ENCODE peak calls at places on chromosomes 4 and X, in eight cellular contexts. One of them, this sample, is unnamed. For H3K4me1, the result is how much of the 10 kb centered on the place peaks cover.

GRCh38 chrX:41475611-41476241 is 28.6 kb downstream of the NYX start:
- DNase-seq in neuronal stem cell: peak
- DNase-seq in GM23248: no peak
- DNase-seq in endothelial cell of umbilical vein: no peak
- DNase-seq in A549: no peak
- DNase-seq in iPS DF 6.9: peak
- DNase-seq in CD8-positive, alpha-beta T cell: no peak
- DNase-seq in tibial artery: no peak
- DNase-seq in this sample: no peak

GRCh38 chr4:97103252-97103651 is 1040.0 kb downstream of the STPG2 start:
- DNase-seq in neuronal stem cell: no peak
- DNase-seq in GM23248: no peak
- DNase-seq in endothelial cell of umbilical vein: no peak
- DNase-seq in A549: no peak
- DNase-seq in iPS DF 6.9: no peak
- DNase-seq in CD8-positive, alpha-beta T cell: no peak
- DNase-seq in tibial artery: no peak
- DNase-seq in this sample: no peak

GRCh38 chr4:4818440-4819212 is 40.8 kb upstream of the MSX1 start:
- DNase-seq in neuronal stem cell: no peak
- DNase-seq in GM23248: peak
- DNase-seq in endothelial cell of umbilical vein: no peak
- DNase-seq in A549: no peak
- DNase-seq in iPS DF 6.9: no peak
- DNase-seq in CD8-positive, alpha-beta T cell: no peak
- DNase-seq in tibial artery: no peak
- DNase-seq in this sample: no peak

GRCh38 chr4:90958256-90958895 is 831.2 kb downstream of the CCSER1 start:
- DNase-seq in neuronal stem cell: no peak
- DNase-seq in GM23248: no peak
- DNase-seq in endothelial cell of umbilical vein: no peak
- DNase-seq in A549: no peak
- DNase-seq in iPS DF 6.9: no peak
- DNase-seq in CD8-positive, alpha-beta T cell: no peak
- DNase-seq in tibial artery: no peak
- DNase-seq in this sample: no peak

GRCh38 chr4:109294468-109295020 is 7.9 kb downstream of the COL25A1 start:
- DNase-seq in neuronal stem cell: no peak
- DNase-seq in GM23248: peak
- DNase-seq in endothelial cell of umbilical vein: no peak
- DNase-seq in A549: no peak
- DNase-seq in iPS DF 6.9: no peak
- DNase-seq in CD8-positive, alpha-beta T cell: no peak
- DNase-seq in tibial artery: no peak
- DNase-seq in this sample: no peak

GRCh38 chr4:38204317-38205060 is 244.3 kb downstream of the PTTG2 start:
- DNase-seq in neuronal stem cell: no peak
- DNase-seq in GM23248: no peak
- DNase-seq in endothelial cell of umbilical vein: no peak
- DNase-seq in A549: no peak
- DNase-seq in iPS DF 6.9: no peak
- DNase-seq in CD8-positive, alpha-beta T cell: no peak
- DNase-seq in tibial artery: no peak
- DNase-seq in this sample: no peak

GRCh38 chr4:7415927-7416686 is 18.6 kb downstream of the PSAPL1 start:
- DNase-seq in neuronal stem cell: no peak
- DNase-seq in GM23248: no peak
- DNase-seq in endothelial cell of umbilical vein: no peak
- DNase-seq in A549: no peak
- DNase-seq in iPS DF 6.9: no peak
- DNase-seq in CD8-positive, alpha-beta T cell: no peak
- DNase-seq in tibial artery: peak
- DNase-seq in this sample: no peak

GRCh38 chrX:118521435-118521834 is 25.8 kb downstream of the DOCK11 start:
- DNase-seq in neuronal stem cell: no peak
- DNase-seq in GM23248: peak
- DNase-seq in endothelial cell of umbilical vein: no peak
- DNase-seq in A549: no peak
- DNase-seq in iPS DF 6.9: no peak
- DNase-seq in CD8-positive, alpha-beta T cell: no peak
- DNase-seq in tibial artery: no peak
- DNase-seq in this sample: no peak

GRCh38 chrX:24202465-24203031 is 53.0 kb downstream of the ZFX start:
- DNase-seq in neuronal stem cell: no peak
- DNase-seq in GM23248: no peak
- DNase-seq in endothelial cell of umbilical vein: no peak
- DNase-seq in A549: no peak
- DNase-seq in iPS DF 6.9: no peak
- DNase-seq in CD8-positive, alpha-beta T cell: no peak
- DNase-seq in tibial artery: no peak
- DNase-seq in this sample: no peak

GRCh38 chr4:187027231-187027760 is 303.6 kb upstream of the FAT1 start:
- DNase-seq in neuronal stem cell: no peak
- DNase-seq in GM23248: peak
- DNase-seq in endothelial cell of umbilical vein: no peak
- DNase-seq in A549: no peak
- DNase-seq in iPS DF 6.9: no peak
- DNase-seq in CD8-positive, alpha-beta T cell: no peak
- DNase-seq in tibial artery: no peak
- DNase-seq in this sample: no peak

GRCh38 chr4:131316086-131316485 is 1833.0 kb upstream of the PCDH10 start:
- DNase-seq in neuronal stem cell: no peak
- DNase-seq in GM23248: no peak
- DNase-seq in endothelial cell of umbilical vein: no peak
- DNase-seq in A549: no peak
- DNase-seq in iPS DF 6.9: no peak
- DNase-seq in CD8-positive, alpha-beta T cell: no peak
- DNase-seq in tibial artery: no peak
- DNase-seq in this sample: no peak

GRCh38 chr4:6109842-6110560 is 90.3 kb downstream of the JAKMIP1 start:
- DNase-seq in neuronal stem cell: peak
- DNase-seq in GM23248: no peak
- DNase-seq in endothelial cell of umbilical vein: no peak
- DNase-seq in A549: peak
- DNase-seq in iPS DF 6.9: peak
- DNase-seq in CD8-positive, alpha-beta T cell: no peak
- DNase-seq in tibial artery: no peak
- DNase-seq in this sample: no peak

GRCh38 chr4:98939892-98940298 is 11.0 kb upstream of the EIF4E start:
- DNase-seq in neuronal stem cell: peak
- DNase-seq in GM23248: peak
- DNase-seq in endothelial cell of umbilical vein: peak
- DNase-seq in A549: peak
- DNase-seq in iPS DF 6.9: no peak
- DNase-seq in CD8-positive, alpha-beta T cell: no peak
- DNase-seq in tibial artery: no peak
- DNase-seq in this sample: no peak

GRCh38 chr4:31084806-31085416 is 364.7 kb downstream of the PCDH7 start:
- DNase-seq in neuronal stem cell: no peak
- DNase-seq in GM23248: no peak
- DNase-seq in endothelial cell of umbilical vein: no peak
- DNase-seq in A549: no peak
- DNase-seq in iPS DF 6.9: no peak
- DNase-seq in CD8-positive, alpha-beta T cell: no peak
- DNase-seq in tibial artery: no peak
- DNase-seq in this sample: no peak

GRCh38 chr4:10097906-10098769 is 18.5 kb downstream of the WDR1 start:
- DNase-seq in neuronal stem cell: no peak
- DNase-seq in GM23248: peak
- DNase-seq in endothelial cell of umbilical vein: no peak
- DNase-seq in A549: no peak
- DNase-seq in iPS DF 6.9: no peak
- DNase-seq in CD8-positive, alpha-beta T cell: no peak
- DNase-seq in tibial artery: no peak
- DNase-seq in this sample: no peak

GRCh38 chrX:49019050-49019449 is 17.0 kb upstream of the GRIPAP1 start:
- DNase-seq in neuronal stem cell: no peak
- DNase-seq in GM23248: no peak
- DNase-seq in endothelial cell of umbilical vein: no peak
- DNase-seq in A549: no peak
- DNase-seq in iPS DF 6.9: no peak
- DNase-seq in CD8-positive, alpha-beta T cell: no peak
- DNase-seq in tibial artery: no peak
- DNase-seq in this sample: no peak

GRCh38 chrX:85017721-85018120 is 14.0 kb downstream of the APOOL start:
- DNase-seq in neuronal stem cell: no peak
- DNase-seq in GM23248: no peak
- DNase-seq in endothelial cell of umbilical vein: no peak
- DNase-seq in A549: no peak
- DNase-seq in iPS DF 6.9: no peak
- DNase-seq in CD8-positive, alpha-beta T cell: no peak
- DNase-seq in tibial artery: no peak
- DNase-seq in this sample: no peak

GRCh38 chrX:49116076-49116475 is 7.5 kb downstream of the GPKOW start:
- DNase-seq in neuronal stem cell: no peak
- DNase-seq in GM23248: no peak
- DNase-seq in endothelial cell of umbilical vein: no peak
- DNase-seq in A549: no peak
- DNase-seq in iPS DF 6.9: no peak
- DNase-seq in CD8-positive, alpha-beta T cell: no peak
- DNase-seq in tibial artery: no peak
- DNase-seq in this sample: no peak

GRCh38 chrX:3576886-3577516 is 136.4 kb downstream of the PRKX start:
- DNase-seq in neuronal stem cell: no peak
- DNase-seq in GM23248: peak
- DNase-seq in endothelial cell of umbilical vein: no peak
- DNase-seq in A549: no peak
- DNase-seq in iPS DF 6.9: no peak
- DNase-seq in CD8-positive, alpha-beta T cell: no peak
- DNase-seq in tibial artery: no peak
- DNase-seq in this sample: no peak

GRCh38 chrX:33183366-33183765 is 28.0 kb downstream of the DMD start:
- DNase-seq in neuronal stem cell: no peak
- DNase-seq in GM23248: no peak
- DNase-seq in endothelial cell of umbilical vein: peak
- DNase-seq in A549: no peak
- DNase-seq in iPS DF 6.9: no peak
- DNase-seq in CD8-positive, alpha-beta T cell: no peak
- DNase-seq in tibial artery: peak
- DNase-seq in this sample: no peak

GRCh38 chrX:141341743-141342142 is 99.4 kb upstream of the SPANXC start:
- DNase-seq in neuronal stem cell: no peak
- DNase-seq in GM23248: no peak
- DNase-seq in endothelial cell of umbilical vein: no peak
- DNase-seq in A549: no peak
- DNase-seq in iPS DF 6.9: no peak
- DNase-seq in CD8-positive, alpha-beta T cell: no peak
- DNase-seq in tibial artery: no peak
- DNase-seq in this sample: no peak
- H3K4me1 ChIP-seq in neuronal stem cell: under half
- H3K4me1 ChIP-seq in GM23248: under half
- H3K4me1 ChIP-seq in endothelial cell of umbilical vein: under half
- H3K4me1 ChIP-seq in A549: under half
- H3K4me1 ChIP-seq in iPS DF 6.9: under half
- H3K4me1 ChIP-seq in CD8-positive, alpha-beta T cell: under half
- H3K4me1 ChIP-seq in tibial artery: under half
- H3K4me1 ChIP-seq in this sample: under half

GRCh38 chr4:26144526-26145167 is 176.2 kb upstream of the RBPJ start:
- DNase-seq in neuronal stem cell: no peak
- DNase-seq in GM23248: peak
- DNase-seq in endothelial cell of umbilical vein: no peak
- DNase-seq in A549: no peak
- DNase-seq in iPS DF 6.9: no peak
- DNase-seq in CD8-positive, alpha-beta T cell: no peak
- DNase-seq in tibial artery: no peak
- DNase-seq in this sample: no peak

GRCh38 chr4:26139310-26139924 is 181.4 kb upstream of the RBPJ start:
- DNase-seq in neuronal stem cell: no peak
- DNase-seq in GM23248: peak
- DNase-seq in endothelial cell of umbilical vein: no peak
- DNase-seq in A549: no peak
- DNase-seq in iPS DF 6.9: no peak
- DNase-seq in CD8-positive, alpha-beta T cell: no peak
- DNase-seq in tibial artery: no peak
- DNase-seq in this sample: no peak

GRCh38 chr4:26141916-26142638 is 178.7 kb upstream of the RBPJ start:
- DNase-seq in neuronal stem cell: no peak
- DNase-seq in GM23248: peak
- DNase-seq in endothelial cell of umbilical vein: no peak
- DNase-seq in A549: no peak
- DNase-seq in iPS DF 6.9: no peak
- DNase-seq in CD8-positive, alpha-beta T cell: no peak
- DNase-seq in tibial artery: peak
- DNase-seq in this sample: no peak

GRCh38 chr4:26140150-26140898 is 180.5 kb upstream of the RBPJ start:
- DNase-seq in neuronal stem cell: no peak
- DNase-seq in GM23248: peak
- DNase-seq in endothelial cell of umbilical vein: no peak
- DNase-seq in A549: no peak
- DNase-seq in iPS DF 6.9: no peak
- DNase-seq in CD8-positive, alpha-beta T cell: no peak
- DNase-seq in tibial artery: no peak
- DNase-seq in this sample: no peak

GRCh38 chr4:26141101-26141830 is 179.5 kb upstream of the RBPJ start:
- DNase-seq in neuronal stem cell: no peak
- DNase-seq in GM23248: no peak
- DNase-seq in endothelial cell of umbilical vein: no peak
- DNase-seq in A549: no peak
- DNase-seq in iPS DF 6.9: no peak
- DNase-seq in CD8-positive, alpha-beta T cell: no peak
- DNase-seq in tibial artery: peak
- DNase-seq in this sample: no peak
- H3K4me1 ChIP-seq in neuronal stem cell: under half
- H3K4me1 ChIP-seq in GM23248: under half
- H3K4me1 ChIP-seq in endothelial cell of umbilical vein: under half
- H3K4me1 ChIP-seq in A549: under half
- H3K4me1 ChIP-seq in iPS DF 6.9: under half
- H3K4me1 ChIP-seq in CD8-positive, alpha-beta T cell: under half
- H3K4me1 ChIP-seq in tibial artery: under half
- H3K4me1 ChIP-seq in this sample: under half

DNA sequence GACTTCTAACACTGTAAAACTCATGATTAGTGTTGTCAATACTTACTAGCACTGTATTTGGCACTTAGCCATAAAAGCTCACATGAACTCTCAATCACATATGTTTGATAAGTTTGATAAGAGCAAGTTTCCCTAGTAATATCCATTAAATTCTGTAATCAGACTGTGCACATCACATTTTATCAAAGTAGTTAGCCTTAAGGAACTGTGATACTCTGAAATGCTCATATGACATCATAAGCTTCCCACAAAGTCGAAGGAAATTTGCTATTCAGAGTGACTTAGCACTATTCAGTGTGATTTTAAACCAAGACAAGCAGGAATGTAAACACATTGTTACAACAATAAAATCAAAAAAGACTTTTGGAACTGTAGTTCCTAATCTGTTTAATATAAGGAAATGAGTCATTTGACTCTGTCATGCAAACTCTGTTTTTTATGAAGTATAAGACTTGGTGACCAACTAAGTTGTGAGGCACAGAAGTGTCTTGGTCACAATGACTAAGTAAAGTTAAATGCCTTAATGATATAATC is 6.7 kb downstream of the SLC7A11 start:
- DNase-seq in neuronal stem cell: no peak
- DNase-seq in GM23248: peak
- DNase-seq in endothelial cell of umbilical vein: peak
- DNase-seq in A549: no peak
- DNase-seq in iPS DF 6.9: no peak
- DNase-seq in CD8-positive, alpha-beta T cell: no peak
- DNase-seq in tibial artery: no peak
- DNase-seq in this sample: no peak
- H3K4me1 ChIP-seq in neuronal stem cell: under half
- H3K4me1 ChIP-seq in GM23248: under half
- H3K4me1 ChIP-seq in endothelial cell of umbilical vein: half or more
- H3K4me1 ChIP-seq in A549: half or more
- H3K4me1 ChIP-seq in iPS DF 6.9: under half
- H3K4me1 ChIP-seq in CD8-positive, alpha-beta T cell: under half
- H3K4me1 ChIP-seq in tibial artery: under half
- H3K4me1 ChIP-seq in this sample: under half

GRCh38 chr4:25552580-25553271 is 102.9 kb upstream of the SLC34A2 start:
- DNase-seq in neuronal stem cell: no peak
- DNase-seq in GM23248: peak
- DNase-seq in endothelial cell of umbilical vein: peak
- DNase-seq in A549: peak
- DNase-seq in iPS DF 6.9: no peak
- DNase-seq in CD8-positive, alpha-beta T cell: no peak
- DNase-seq in tibial artery: no peak
- DNase-seq in this sample: no peak
- H3K4me1 ChIP-seq in neuronal stem cell: under half
- H3K4me1 ChIP-seq in GM23248: under half
- H3K4me1 ChIP-seq in endothelial cell of umbilical vein: under half
- H3K4me1 ChIP-seq in A549: under half
- H3K4me1 ChIP-seq in iPS DF 6.9: under half
- H3K4me1 ChIP-seq in CD8-positive, alpha-beta T cell: under half
- H3K4me1 ChIP-seq in tibial artery: under half
- H3K4me1 ChIP-seq in this sample: under half

This sample was measured in effector memory CD4-positive, alpha-beta T cell.